ENCODE peak calls at places on chromosome 18, in ten cellular contexts. C is NAMALWA; H is AG04450; U is stimulated activated CD4-positive, alpha-beta T cell treated with anti-CD3 and anti-CD28 coated beads, Interleukin-12 subunit alpha, Interleukin-12 subunit beta, amount 100 ng/mL, for 24 hours; K is CD4-positive, alpha-beta T cell; R is H4; X is activated gamma-delta T cell; A is tibial nerve; V is heart left ventricle; S is body of pancreas. P is an unnamed sample.

GRCh38 chr18:47758000-47758399 is 172.5 kb downstream of the SMAD2 start:
- DNase-seq in U (no peak), K (no peak), C (peak; percentile 63), X (no peak), R (no peak), H (no peak), V (no peak), A (no peak), S (no peak), P (no peak)

GRCh38 chr18:9025104-9025838 is 77.2 kb upstream of the NDUFV2 start:
- DNase-seq in C (no peak), K (no peak), A (no peak), R (no peak), H (peak; percentile 33), U (no peak), V (no peak), X (no peak), S (no peak), P (peak; percentile 22)

GRCh38 chr18:44689736-44690135 is 9.0 kb downstream of the SETBP1 start:
- DNase-seq in C (no peak), A (no peak), R (no peak), K (no peak), U (no peak), X (no peak), V (no peak), S (no peak), H (no peak), P (no peak)

GRCh38 chr18:58310517-58310916 is 266.5 kb downstream of the NEDD4L start:
- DNase-seq in C (no peak), A (no peak), X (no peak), K (no peak), R (peak; percentile 41), S (peak; percentile 91), H (no peak), V (peak; percentile 50), U (no peak), P (peak; percentile 86)

GRCh38 chr18:8661754-8662573 is 43.4 kb upstream of the MTCL1 start:
- DNase-seq in V (no peak), S (peak; percentile 29), H (no peak), C (peak; percentile 15), A (no peak), R (no peak), U (no peak), K (no peak), X (no peak), P (peak; percentile 43)

GRCh38 chr18:58977223-58977622 is 112.5 kb downstream of the ZNF532 start:
- DNase-seq in A (no peak), R (no peak), H (no peak), V (no peak), U (no peak), C (no peak), K (no peak), S (no peak), X (no peak), P (no peak)

GRCh38 chr18:25647404-25647803 is 295.4 kb upstream of the ZNF521 start:
- DNase-seq in C (no peak), S (no peak), R (no peak), U (no peak), X (no peak), H (no peak), V (no peak), A (no peak), K (no peak), P (no peak)

GRCh38 chr18:64615047-64615446 is 466.2 kb upstream of the LINC00305 start:
- DNase-seq in K (no peak), A (no peak), H (no peak), R (no peak), X (no peak), U (no peak), S (no peak), C (no peak), V (no peak), P (no peak)

GRCh38 chr18:3040881-3041280 is 27.9 kb upstream of the LPIN2 start:
- DNase-seq in K (no peak), H (no peak), X (no peak), C (no peak), A (no peak), R (no peak), V (no peak), S (no peak), U (no peak), P (no peak)

GRCh38 chr18:471701-472100 is 28.8 kb downstream of the COLEC12 start:
- DNase-seq in R (no peak), V (no peak), U (no peak), K (no peak), H (no peak), S (no peak), X (no peak), C (no peak), A (no peak), P (no peak)

GRCh38 chr18:12606592-12607315 is 51.2 kb downstream of the SPIRE1 start:
- DNase-seq in H (peak; percentile 27), S (no peak), V (no peak), X (no peak), A (no peak), U (no peak), K (no peak), R (peak; percentile 68), C (no peak), P (peak; percentile 22)

GRCh38 chr18:77131652-77132368 is 773 bp downstream of the MBP start:
- DNase-seq in V (peak; percentile 70), A (peak; percentile 46), R (no peak), C (peak; percentile 43), K (no peak), X (peak; percentile 35), S (peak; percentile 71), U (no peak), H (no peak), P (peak; percentile 77)

GRCh38 chr18:48003426-48004349 is 73.2 kb upstream of the SMAD2 start:
- DNase-seq in U (no peak), C (no peak), S (peak; percentile 90), K (no peak), V (peak; percentile 73), H (no peak), R (peak; percentile 85), A (no peak), X (no peak), P (no peak)

GRCh38 chr18:48802543-48803428 is 148.0 kb downstream of the SMAD7 start:
- DNase-seq in K (no peak), R (no peak), X (no peak), S (peak; percentile 51), V (peak; percentile 30), U (no peak), H (no peak), A (no peak), C (no peak), P (peak; percentile 47)

GRCh38 chr18:50424877-50425690 is 50.2 kb downstream of the SKA1 start:
- DNase-seq in S (peak; percentile 95), R (no peak), H (no peak), A (no peak), X (no peak), C (no peak), V (peak; percentile 62), K (no peak), U (no peak), P (peak; percentile 77)

GRCh38 chr18:55838841-55839240 is 250.8 kb upstream of the TCF4 start:
- DNase-seq in A (no peak), U (no peak), C (no peak), H (no peak), S (no peak), X (no peak), V (no peak), R (no peak), K (no peak), P (no peak)

GRCh38 chr18:62877448-62878221 is 162.3 kb downstream of the PHLPP1 start:
- DNase-seq in A (no peak), H (no peak), S (no peak), K (no peak), C (no peak), R (peak; percentile 7), V (no peak), U (no peak), X (no peak), P (peak; percentile 6)

GRCh38 chr18:36786686-36787085 is 42.1 kb downstream of the TPGS2 start:
- DNase-seq in X (no peak), V (peak; percentile 34), U (no peak), A (peak; percentile 42), H (no peak), R (peak; percentile 54), S (peak; percentile 64), C (no peak), K (no peak), P (peak; percentile 44)

GRCh38 chr18:46320928-46321855 is 217.0 kb downstream of the HAUS1 start:
- DNase-seq in X (no peak), C (no peak), A (no peak), U (no peak), S (no peak), V (no peak), H (no peak), R (peak; percentile 71), K (no peak), P (no peak)

P was measured in hepatocyte.